ENCODE peak calls at places on chromosomes 7 and 10, in ten cellular contexts. M is glomerular endothelial cell; O is CD8-positive, alpha-beta memory T cell; S is AG20443; G is midbrain; A is foreskin fibroblast; C is GM03348; Y is activated T-helper 1 cell treated with anti-CD3 and anti-CD28 coated beads, Interleukin-12 subunit alpha, Interleukin-12 subunit beta, Interleukin-2, Interleukin-4 antibody, amounts not matched to agents 30 ng/mL and 10 ng/mL and 1 ng/mL, durations not matched to agents 14 hours and 24 hours and 36 hours; K is KBM-7; P is GM13976. F is an unnamed sample.

GRCh38 chr7:6453737-6454136 is 6.0 kb upstream of the DAGLB start:
- DNase-seq in K (no peak), C (peak), Y (no peak), S (peak), G (no peak), M (no peak), A (peak), O (no peak), P (no peak), F (no peak)

GRCh38 chr10:24465899-24466615 is 257.1 kb downstream of the KIAA1217 start:
- DNase-seq in P (peak), O (no peak), M (no peak), Y (peak), K (no peak), A (peak), S (peak), C (peak), G (no peak), F (peak)

GRCh38 chr7:130441408-130441854 is 615 bp upstream of the CEP41 start:
- DNase-seq in O (no peak), G (peak), A (no peak), K (no peak), P (peak), S (peak), Y (no peak), C (no peak), M (no peak), F (no peak)

GRCh38 chr10:110498087-110498981 is 627 bp downstream of the DUSP5 start:
- DNase-seq in K (peak), S (peak), M (no peak), A (no peak), O (peak), G (no peak), P (peak), Y (peak), C (peak), F (peak)

GRCh38 chr7:6385110-6385792 is 62.5 kb downstream of the DAGLB start:
- DNase-seq in G (no peak), P (no peak), M (peak), O (no peak), C (peak), A (peak), Y (no peak), S (peak), K (no peak), F (no peak)

GRCh38 chr10:50991496-50992355 is 82.6 kb upstream of the PRKG1 start:
- DNase-seq in P (no peak), G (no peak), A (no peak), S (peak), M (no peak), K (no peak), Y (no peak), O (no peak), C (peak), F (peak)

GRCh38 chr7:43501881-43502280 is 81.0 kb upstream of the STK17A start:
- DNase-seq in S (peak), P (no peak), C (peak), O (no peak), M (no peak), A (peak), G (no peak), K (no peak), Y (no peak), F (peak)

GRCh38 chr10:115649217-115649616 is 556.1 kb downstream of the ATRNL1 start:
- DNase-seq in Y (no peak), S (no peak), A (no peak), O (no peak), G (no peak), K (no peak), P (no peak), M (no peak), C (no peak), F (no peak)

GRCh38 chr10:70656489-70656888 is 15.8 kb upstream of the ADAMTS14 start:
- DNase-seq in P (peak), G (no peak), O (no peak), A (peak), Y (peak), K (peak), C (peak), S (peak), M (no peak), F (peak)

GRCh38 chr10:88865281-88865876 is 13.7 kb upstream of the ANKRD22 start:
- DNase-seq in C (no peak), K (peak), A (no peak), G (no peak), O (no peak), S (peak), M (no peak), P (no peak), Y (no peak), F (no peak)

GRCh38 chr10:93995598-93996271 is 2.0 kb downstream of the PLCE1 start:
- DNase-seq in K (no peak), Y (no peak), M (no peak), C (peak), A (no peak), S (peak), O (no peak), G (no peak), P (no peak), F (no peak)